ENCODE peak calls at places on chromosomes 2 and 18, in four cellular contexts. J is astrocyte, P is HepG2, K is brain microvascular endothelial cell. T is an unnamed sample. For H3K36me3, the result is how much of the 10 kb centered on the place peaks cover.

GRCh38 chr2:32135409-32135808 is 30.3 kb upstream of the SLC30A6 start:
- DNase-seq in K (peak), J (peak), P (peak), T (peak)

GRCh38 chr2:160257015-160257741 is 57.1 kb upstream of the ITGB6 start:
- DNase-seq in K (no peak), P (no peak), J (peak), T (no peak)

GRCh38 chr18:48137354-48138208 is 207.1 kb upstream of the SMAD2 start:
- DNase-seq in P (no peak), J (no peak), K (no peak), T (no peak)

GRCh38 chr2:106995560-106995959 is 109.6 kb upstream of the ST6GAL2 start:
- DNase-seq in P (no peak), J (peak), K (peak), T (no peak)

GRCh38 chr2:38191516-38191915 is 115.6 kb upstream of the CYP1B1 start:
- DNase-seq in P (no peak), K (no peak), J (no peak), T (peak)

GRCh38 chr18:22466608-22467390 is 49.1 kb upstream of the CTAGE1 start:
- DNase-seq in K (peak), J (peak), P (peak), T (peak)

GRCh38 chr2:219437141-219437540 is 2.5 kb downstream of the SPEG start:
- DNase-seq in K (no peak), P (no peak), J (no peak), T (no peak)

GRCh38 chr2:120552800-120553471 is 182.7 kb upstream of the GLI2 start:
- DNase-seq in J (peak), P (peak), K (peak), T (no peak)

GRCh38 chr18:67957684-67958083 is 441.2 kb upstream of the DSEL start:
- DNase-seq in J (no peak), P (no peak), K (no peak), T (no peak)

GRCh38 chr2:36489296-36489695 is 108.7 kb downstream of the FEZ2 start:
- DNase-seq in P (no peak), J (peak), K (peak), T (peak)

GRCh38 chr2:229874647-229875046 is 47.2 kb downstream of the TRIP12 start:
- DNase-seq in K (no peak), J (no peak), P (no peak), T (no peak)
- H3K36me3 ChIP-seq in K (under half), J (under half), P (under half), T (under half)

DNA sequence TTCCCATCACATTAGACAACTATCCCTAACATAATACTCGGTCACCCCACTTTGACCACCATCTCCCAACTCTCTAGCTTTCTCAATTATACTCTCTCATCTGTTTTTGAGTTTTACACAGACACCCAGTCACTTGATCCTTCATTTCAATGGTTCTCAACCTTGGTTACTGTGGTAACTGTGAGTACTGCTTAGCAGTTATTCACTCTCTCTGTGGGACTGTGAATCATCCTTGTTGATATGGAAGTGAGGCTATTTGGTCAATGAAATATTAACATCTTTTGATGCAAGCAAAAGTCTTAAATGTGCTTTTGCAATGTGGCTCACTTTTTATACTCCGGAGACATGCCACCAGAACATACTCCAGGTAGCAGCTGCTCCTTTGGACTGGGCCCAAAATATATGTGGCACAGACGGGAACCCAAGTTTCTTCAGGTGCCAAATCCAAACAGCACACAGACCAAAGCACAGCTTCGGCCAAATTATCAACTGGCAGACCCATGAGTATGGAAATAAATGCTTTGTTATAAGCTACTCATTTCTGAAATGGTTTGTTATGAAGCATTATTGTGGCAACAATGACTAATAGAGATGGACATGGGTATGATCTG is 75.0 kb upstream of the SLC25A52 start:
- DNase-seq in K (peak), J (peak), P (no peak), T (peak)
- H3K36me3 ChIP-seq in K (under half), J (under half), P (under half), T (half or more)

GRCh38 chr2:215418064-215418963 is 17.6 kb downstream of the FN1 start:
- DNase-seq in K (peak), J (no peak), P (peak), T (no peak)
- H3K36me3 ChIP-seq in K (half or more), J (half or more), P (under half), T (half or more)

GRCh38 chr2:144498215-144498614 is 21.7 kb downstream of the ZEB2 start:
- DNase-seq in P (no peak), K (no peak), J (no peak), T (no peak)
- H3K36me3 ChIP-seq in P (under half), K (under half), J (under half), T (under half)

DNA sequence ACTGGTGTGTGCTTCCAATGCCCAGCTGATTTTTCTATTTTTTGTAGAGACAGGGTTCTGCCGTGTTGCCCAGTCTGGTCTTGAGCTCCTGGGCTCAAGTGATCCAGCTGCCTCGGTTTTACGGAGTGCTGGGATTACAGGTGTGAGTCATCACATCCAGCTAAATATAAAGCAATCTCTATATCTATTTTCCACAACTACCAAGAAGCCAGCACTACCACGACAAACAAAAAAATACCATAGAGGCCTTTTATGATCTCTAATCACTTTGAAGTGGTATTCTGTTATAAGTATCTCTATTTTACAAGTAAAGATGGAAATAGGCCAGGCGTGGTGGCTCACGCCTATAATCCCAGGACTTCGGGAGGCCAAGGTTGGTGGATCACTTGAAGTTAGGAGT is 34.7 kb downstream of the C2orf74 start:
- DNase-seq in P (no peak), J (no peak), K (no peak), T (no peak)
- H3K36me3 ChIP-seq in P (under half), J (under half), K (under half), T (half or more)

GRCh38 chr18:8507361-8507760 is 101.9 kb upstream of the RAB12 start:
- DNase-seq in J (peak), P (peak), K (peak), T (peak)
- H3K36me3 ChIP-seq in J (under half), P (under half), K (under half), T (under half)

DNA sequence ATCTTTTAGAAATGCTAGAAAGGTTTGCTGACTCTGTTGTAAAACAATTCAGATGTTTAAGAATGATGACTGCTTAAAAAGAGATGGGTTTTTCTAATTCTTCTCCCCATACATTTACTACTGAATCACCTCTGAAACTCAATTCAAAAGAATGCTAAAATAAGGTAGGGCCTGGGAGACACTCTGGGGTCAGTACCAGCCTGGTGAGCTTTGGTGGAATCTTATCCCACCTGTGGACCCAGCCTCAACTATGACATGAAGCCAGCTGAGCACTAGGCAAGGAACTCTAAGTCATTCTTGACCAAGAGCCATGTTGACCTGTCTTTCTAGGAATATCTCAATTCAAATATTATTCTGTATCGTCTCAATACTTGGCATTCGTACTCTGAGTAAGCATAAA is 44.3 kb downstream of the IWS1 start:
- DNase-seq in K (no peak), P (no peak), J (no peak), T (no peak)
- H3K36me3 ChIP-seq in K (under half), P (under half), J (under half), T (half or more)

GRCh38 chr2:127762846-127763245 is 48.1 kb downstream of the WDR33 start:
- DNase-seq in P (no peak), J (peak), K (no peak), T (no peak)

GRCh38 chr2:127763776-127764175 is 47.2 kb downstream of the WDR33 start:
- DNase-seq in P (peak), J (peak), K (no peak), T (peak)

GRCh38 chr2:127759931-127760330 is 51.0 kb downstream of the WDR33 start:
- DNase-seq in J (peak), K (no peak), P (no peak), T (no peak)

DNA sequence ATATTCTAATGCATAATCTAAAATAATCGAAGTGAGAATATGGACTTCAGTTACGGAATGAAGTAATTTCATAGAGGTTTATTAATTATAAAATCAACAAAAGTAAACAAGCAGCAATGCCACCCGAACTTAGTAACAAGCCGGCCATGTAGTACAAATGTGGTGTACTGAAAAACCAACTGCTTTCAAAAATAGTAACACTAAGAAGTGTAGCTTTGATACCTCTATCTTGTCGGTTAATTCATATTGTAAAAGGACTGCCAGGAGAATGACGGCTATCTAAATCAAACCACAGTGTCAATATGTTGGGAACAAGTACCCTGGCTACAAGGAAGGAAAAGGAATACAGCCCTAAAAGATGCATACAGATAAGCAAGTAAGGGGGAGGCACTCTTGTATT is 48.5 kb downstream of the WDR33 start:
- DNase-seq in P (no peak), J (no peak), K (no peak), T (no peak)
- H3K36me3 ChIP-seq in P (under half), J (under half), K (under half), T (half or more)

DNA sequence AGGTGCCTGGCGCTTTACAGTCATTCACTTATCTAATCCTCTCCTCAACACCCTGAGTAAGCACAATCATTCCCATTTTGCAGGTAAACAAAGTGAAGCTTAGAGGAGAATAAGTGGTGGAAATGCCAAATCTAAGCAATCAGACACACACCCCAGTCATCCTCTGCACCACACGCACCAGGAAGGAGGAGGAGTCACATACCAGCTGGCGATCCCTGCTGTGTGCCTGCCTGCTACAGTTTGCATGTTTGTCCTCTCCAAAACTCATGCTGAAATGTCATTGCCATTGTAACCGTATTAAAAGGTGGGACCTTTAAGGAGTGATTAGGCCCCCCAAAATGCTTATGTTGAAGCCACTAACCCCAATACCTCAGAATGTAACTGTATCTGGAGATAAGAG is 93.7 kb downstream of the LOXHD1 start:
- DNase-seq in K (no peak), P (no peak), J (no peak), T (no peak)
- H3K36me3 ChIP-seq in K (under half), P (under half), J (under half), T (under half)

GRCh38 chr2:98555681-98556080 is 52.6 kb downstream of the COA5 start:
- DNase-seq in P (no peak), J (no peak), K (no peak), T (no peak)
- H3K36me3 ChIP-seq in P (under half), J (under half), K (under half), T (under half)

T was measured in adipocyte.